ENCODE peak calls at places on chromosome 2, in five cellular contexts. One of them, this sample, is unnamed.

GRCh38 chr2:85926931-85927527 is 38.2 kb upstream of the ST3GAL5 start:
- DNase-seq in HepG2: no peak
- DNase-seq in NCI-H1105: no peak
- DNase-seq in left ventricle myocardium superior: no peak
- DNase-seq in RWPE1: no peak
- DNase-seq in this sample: no peak

GRCh38 chr2:222595573-222595972 is 60.3 kb downstream of the FARSB start:
- DNase-seq in HepG2: no peak
- DNase-seq in NCI-H1105: no peak
- DNase-seq in left ventricle myocardium superior: no peak
- DNase-seq in RWPE1: no peak
- DNase-seq in this sample: no peak

GRCh38 chr2:218387369-218388194 is 5.5 kb downstream of the SLC11A1 start:
- DNase-seq in HepG2: peak; percentile 86
- DNase-seq in NCI-H1105: peak; percentile 62
- DNase-seq in left ventricle myocardium superior: peak; percentile 70
- DNase-seq in RWPE1: no peak
- DNase-seq in this sample: peak; percentile 15

GRCh38 chr2:232321156-232321816 is 57.3 kb upstream of the ALPP start:
- DNase-seq in HepG2: no peak
- DNase-seq in NCI-H1105: no peak
- DNase-seq in left ventricle myocardium superior: no peak
- DNase-seq in RWPE1: no peak
- DNase-seq in this sample: no peak

GRCh38 chr2:208501217-208501616 is 94.6 kb downstream of the PTH2R start:
- DNase-seq in HepG2: peak; percentile 30
- DNase-seq in NCI-H1105: peak; percentile 50
- DNase-seq in left ventricle myocardium superior: no peak
- DNase-seq in RWPE1: no peak
- DNase-seq in this sample: no peak

GRCh38 chr2:101697124-101697793 is at the start of gene MAP4K4:
- DNase-seq in HepG2: peak; percentile 84
- DNase-seq in NCI-H1105: peak; percentile 47
- DNase-seq in left ventricle myocardium superior: peak; percentile 92
- DNase-seq in RWPE1: peak; percentile 84
- DNase-seq in this sample: peak; percentile 59

GRCh38 chr2:95076705-95077520 is 44.7 kb downstream of the MRPS5 start:
- DNase-seq in HepG2: peak; percentile 70
- DNase-seq in NCI-H1105: peak; percentile 80
- DNase-seq in left ventricle myocardium superior: peak; percentile 84
- DNase-seq in RWPE1: peak; percentile 76
- DNase-seq in this sample: peak; percentile 2

GRCh38 chr2:159046966-159047365 is 78.5 kb downstream of the TANC1 start:
- DNase-seq in HepG2: no peak
- DNase-seq in NCI-H1105: no peak
- DNase-seq in left ventricle myocardium superior: no peak
- DNase-seq in RWPE1: no peak
- DNase-seq in this sample: no peak

GRCh38 chr2:41854227-41854626 is 193.6 kb upstream of the PKDCC start:
- DNase-seq in HepG2: no peak
- DNase-seq in NCI-H1105: no peak
- DNase-seq in left ventricle myocardium superior: no peak
- DNase-seq in RWPE1: no peak
- DNase-seq in this sample: no peak

GRCh38 chr2:157404363-157404762 is 39.5 kb downstream of the CYTIP start:
- DNase-seq in HepG2: no peak
- DNase-seq in NCI-H1105: no peak
- DNase-seq in left ventricle myocardium superior: no peak
- DNase-seq in RWPE1: peak; percentile 8
- DNase-seq in this sample: no peak

GRCh38 chr2:10575566-10576300 is 114.0 kb downstream of the NOL10 start:
- DNase-seq in HepG2: no peak
- DNase-seq in NCI-H1105: no peak
- DNase-seq in left ventricle myocardium superior: no peak
- DNase-seq in RWPE1: peak; percentile 93
- DNase-seq in this sample: no peak

GRCh38 chr2:211944572-211944971 is 594.0 kb downstream of the ERBB4 start:
- DNase-seq in HepG2: no peak
- DNase-seq in NCI-H1105: no peak
- DNase-seq in left ventricle myocardium superior: no peak
- DNase-seq in RWPE1: no peak
- DNase-seq in this sample: no peak

GRCh38 chr2:109611467-109612095 is 2.2 kb downstream of the SEPTIN10 start:
- DNase-seq in HepG2: peak; percentile 35
- DNase-seq in NCI-H1105: no peak
- DNase-seq in left ventricle myocardium superior: no peak
- DNase-seq in RWPE1: no peak
- DNase-seq in this sample: no peak

GRCh38 chr2:174338626-174339570 is 4.1 kb downstream of the SP9 start:
- DNase-seq in HepG2: no peak
- DNase-seq in NCI-H1105: peak; percentile 38
- DNase-seq in left ventricle myocardium superior: no peak
- DNase-seq in RWPE1: no peak
- DNase-seq in this sample: no peak

GRCh38 chr2:1010373-1011017 is 59.8 kb downstream of the SNTG2 start:
- DNase-seq in HepG2: no peak
- DNase-seq in NCI-H1105: peak; percentile 81
- DNase-seq in left ventricle myocardium superior: no peak
- DNase-seq in RWPE1: no peak
- DNase-seq in this sample: no peak